ENCODE peak calls at places on chromosomes 12 and 14, in ten cellular contexts. One of them, this sample, is unnamed.
A peak's percentile ranks its signal among the peaks of the same experiment; 100 is the strongest.

GRCh38 chr12:50246873-50247612 is 36.3 kb downstream of the LIMA1 start:
- DNase-seq in cardiac fibroblast: peak; percentile 97
- DNase-seq in fibroblast of mammary gland: peak; percentile 100
- DNase-seq in uterus: peak; percentile 88
- DNase-seq in AG04450: peak; percentile 87
- DNase-seq in H7: no peak
- DNase-seq in left lung: peak; percentile 74
- DNase-seq in foreskin fibroblast: peak; percentile 99
- DNase-seq in lung: peak; percentile 67
- DNase-seq in AG04449: peak; percentile 94
- DNase-seq in this sample: peak; percentile 78

GRCh38 chr14:95410838-95411237 is 91.1 kb upstream of the CLMN start:
- DNase-seq in AG04449: no peak
- DNase-seq in cardiac fibroblast: no peak
- DNase-seq in fibroblast of mammary gland: no peak
- DNase-seq in uterus: no peak
- DNase-seq in lung: no peak
- DNase-seq in H7: no peak
- DNase-seq in foreskin fibroblast: no peak
- DNase-seq in AG04450: no peak
- DNase-seq in left lung: no peak
- DNase-seq in this sample: no peak

GRCh38 chr14:50399251-50400032 is 2.8 kb upstream of the CDKL1 start:
- DNase-seq in AG04449: no peak
- DNase-seq in left lung: no peak
- DNase-seq in uterus: peak; percentile 38
- DNase-seq in fibroblast of mammary gland: peak; percentile 52
- DNase-seq in foreskin fibroblast: no peak
- DNase-seq in cardiac fibroblast: peak; percentile 31
- DNase-seq in lung: no peak
- DNase-seq in AG04450: peak; percentile 10
- DNase-seq in H7: no peak
- DNase-seq in this sample: no peak

GRCh38 chr14:24982472-24983155 is 67.3 kb downstream of the STXBP6 start:
- DNase-seq in AG04450: peak; percentile 69
- DNase-seq in lung: no peak
- DNase-seq in fibroblast of mammary gland: peak; percentile 78
- DNase-seq in left lung: no peak
- DNase-seq in foreskin fibroblast: peak; percentile 64
- DNase-seq in AG04449: no peak
- DNase-seq in H7: no peak
- DNase-seq in cardiac fibroblast: peak; percentile 57
- DNase-seq in uterus: no peak
- DNase-seq in this sample: no peak

GRCh38 chr14:26017270-26017669 is 580.6 kb downstream of the NOVA1 start:
- DNase-seq in lung: no peak
- DNase-seq in uterus: no peak
- DNase-seq in fibroblast of mammary gland: no peak
- DNase-seq in cardiac fibroblast: no peak
- DNase-seq in AG04449: no peak
- DNase-seq in H7: no peak
- DNase-seq in AG04450: no peak
- DNase-seq in foreskin fibroblast: no peak
- DNase-seq in left lung: no peak
- DNase-seq in this sample: no peak

GRCh38 chr12:109777544-109777943 is 55.7 kb downstream of the TRPV4 start:
- DNase-seq in fibroblast of mammary gland: peak; percentile 26
- DNase-seq in AG04449: no peak
- DNase-seq in left lung: no peak
- DNase-seq in lung: no peak
- DNase-seq in cardiac fibroblast: peak; percentile 38
- DNase-seq in foreskin fibroblast: peak; percentile 12
- DNase-seq in uterus: no peak
- DNase-seq in H7: peak; percentile 89
- DNase-seq in AG04450: no peak
- DNase-seq in this sample: no peak

GRCh38 chr14:62126885-62127478 is 364.8 kb downstream of the SNAPC1 start:
- DNase-seq in foreskin fibroblast: peak; percentile 12
- DNase-seq in H7: peak; percentile 20
- DNase-seq in cardiac fibroblast: peak; percentile 78
- DNase-seq in AG04449: peak; percentile 49
- DNase-seq in left lung: no peak
- DNase-seq in AG04450: peak; percentile 32
- DNase-seq in fibroblast of mammary gland: peak; percentile 63
- DNase-seq in lung: no peak
- DNase-seq in uterus: no peak
- DNase-seq in this sample: peak; percentile 55

GRCh38 chr14:53412819-53413664 is 259.9 kb upstream of the DDHD1 start:
- DNase-seq in H7: peak; percentile 22
- DNase-seq in AG04450: no peak
- DNase-seq in cardiac fibroblast: peak; percentile 32
- DNase-seq in uterus: no peak
- DNase-seq in AG04449: no peak
- DNase-seq in fibroblast of mammary gland: peak; percentile 33
- DNase-seq in lung: no peak
- DNase-seq in left lung: no peak
- DNase-seq in foreskin fibroblast: no peak
- DNase-seq in this sample: no peak

GRCh38 chr12:110906088-110906487 is 14.3 kb downstream of the MYL2 start:
- DNase-seq in AG04450: no peak
- DNase-seq in uterus: no peak
- DNase-seq in cardiac fibroblast: no peak
- DNase-seq in AG04449: no peak
- DNase-seq in H7: no peak
- DNase-seq in lung: no peak
- DNase-seq in left lung: no peak
- DNase-seq in foreskin fibroblast: no peak
- DNase-seq in fibroblast of mammary gland: no peak
- DNase-seq in this sample: no peak

GRCh38 chr12:2834581-2835491 is at the start of gene NRIP2:
- DNase-seq in cardiac fibroblast: peak; percentile 29
- DNase-seq in AG04449: no peak
- DNase-seq in H7: peak; percentile 86
- DNase-seq in lung: no peak
- DNase-seq in left lung: no peak
- DNase-seq in AG04450: no peak
- DNase-seq in foreskin fibroblast: peak; percentile 21
- DNase-seq in uterus: peak; percentile 66
- DNase-seq in fibroblast of mammary gland: peak; percentile 49
- DNase-seq in this sample: no peak

GRCh38 chr12:2833810-2834209 is 1.0 kb downstream of the NRIP2 start:
- DNase-seq in uterus: peak; percentile 42
- DNase-seq in left lung: no peak
- DNase-seq in AG04449: no peak
- DNase-seq in AG04450: no peak
- DNase-seq in H7: peak; percentile 63
- DNase-seq in cardiac fibroblast: no peak
- DNase-seq in lung: no peak
- DNase-seq in foreskin fibroblast: no peak
- DNase-seq in fibroblast of mammary gland: no peak
- DNase-seq in this sample: no peak

GRCh38 chr12:2832550-2833127 is 2.2 kb downstream of the NRIP2 start:
- DNase-seq in AG04450: no peak
- DNase-seq in cardiac fibroblast: no peak
- DNase-seq in left lung: no peak
- DNase-seq in H7: no peak
- DNase-seq in fibroblast of mammary gland: no peak
- DNase-seq in uterus: no peak
- DNase-seq in lung: no peak
- DNase-seq in foreskin fibroblast: no peak
- DNase-seq in AG04449: no peak
- DNase-seq in this sample: no peak

GRCh38 chr12:2836004-2836403 is 1.2 kb upstream of the NRIP2 start:
- DNase-seq in cardiac fibroblast: no peak
- DNase-seq in left lung: no peak
- DNase-seq in fibroblast of mammary gland: no peak
- DNase-seq in lung: no peak
- DNase-seq in foreskin fibroblast: no peak
- DNase-seq in H7: no peak
- DNase-seq in AG04450: no peak
- DNase-seq in AG04449: no peak
- DNase-seq in uterus: no peak
- DNase-seq in this sample: no peak

DNA sequence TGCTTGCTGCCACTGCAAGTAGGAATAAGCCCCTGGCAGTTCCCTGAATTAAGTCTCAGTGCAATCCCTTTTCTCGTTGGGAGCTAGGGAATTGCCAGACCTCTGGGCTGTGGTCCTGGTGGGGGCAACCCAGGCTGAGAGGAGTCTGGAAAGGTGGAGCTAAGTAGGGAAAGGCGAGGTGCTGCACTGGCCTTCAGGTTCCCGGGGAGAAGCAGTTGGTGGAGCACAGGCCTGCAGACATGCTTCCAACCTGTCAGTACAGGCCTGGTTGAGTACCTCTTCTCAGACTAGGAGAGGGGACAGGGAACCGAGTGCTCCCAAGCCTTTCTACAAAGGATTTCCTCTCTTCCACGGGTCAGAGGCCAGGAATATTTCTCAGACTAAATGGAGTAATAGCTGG is 1.5 kb downstream of the NRIP2 start:
- DNase-seq in foreskin fibroblast: no peak
- DNase-seq in lung: no peak
- DNase-seq in left lung: no peak
- DNase-seq in cardiac fibroblast: no peak
- DNase-seq in AG04450: no peak
- DNase-seq in H7: no peak
- DNase-seq in AG04449: no peak
- DNase-seq in fibroblast of mammary gland: no peak
- DNase-seq in uterus: no peak
- DNase-seq in this sample: no peak
- H3K4me3 ChIP-seq in foreskin fibroblast: no peak overlapping the region
- H3K4me3 ChIP-seq in lung: no peak overlapping the region
- H3K4me3 ChIP-seq in left lung: no peak overlapping the region
- H3K4me3 ChIP-seq in cardiac fibroblast: no peak overlapping the region
- H3K4me3 ChIP-seq in AG04450: no peak overlapping the region
- H3K4me3 ChIP-seq in H7: no peak overlapping the region
- H3K4me3 ChIP-seq in AG04449: no peak overlapping the region
- H3K4me3 ChIP-seq in fibroblast of mammary gland: no peak overlapping the region
- H3K4me3 ChIP-seq in uterus: no peak overlapping the region
- H3K4me3 ChIP-seq in this sample: no peak overlapping the region

DNA sequence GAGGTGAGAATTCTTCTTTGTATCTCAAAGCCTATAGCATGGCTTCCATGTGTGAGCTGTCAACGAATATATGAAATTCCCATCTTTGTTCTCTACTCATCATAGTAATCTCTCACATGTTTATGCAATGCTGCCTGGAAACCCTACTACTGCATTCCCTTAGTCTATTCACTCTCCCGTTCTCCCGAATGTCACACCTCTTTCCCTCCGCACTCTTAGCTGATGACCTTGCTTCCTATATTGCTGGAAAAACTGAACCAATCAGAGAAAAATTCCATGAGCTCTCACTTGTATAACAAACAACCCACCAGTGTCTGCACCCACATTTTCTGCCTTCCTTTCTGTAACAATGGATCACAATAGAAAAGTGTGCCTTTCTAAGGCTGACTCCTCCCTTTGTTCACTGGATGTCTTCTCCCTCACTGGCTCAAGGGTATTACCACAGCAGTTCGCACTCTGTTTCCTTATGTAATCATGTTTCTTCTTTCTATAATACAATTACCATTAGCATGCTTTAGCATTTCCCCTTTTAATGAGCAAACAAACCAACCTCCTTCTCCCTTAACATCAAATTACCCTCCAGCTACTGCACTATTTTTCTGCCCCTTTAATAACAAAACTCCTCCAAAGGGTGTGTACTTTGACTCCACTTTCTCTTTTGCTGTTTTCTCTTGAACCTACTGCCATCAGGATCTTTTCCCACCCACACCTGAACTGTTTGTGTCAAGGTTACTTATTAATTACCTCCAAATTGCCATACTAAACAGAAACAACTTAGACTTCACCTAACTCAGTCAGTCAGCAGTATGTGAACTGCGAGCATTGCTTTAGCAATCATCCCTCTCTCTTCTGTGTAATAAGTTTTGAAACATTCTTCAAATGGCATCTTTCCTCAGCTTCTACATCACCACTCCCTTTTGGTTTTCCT is 63.9 kb upstream of the CCDC196 start:
- DNase-seq in AG04449: no peak
- DNase-seq in left lung: no peak
- DNase-seq in lung: no peak
- DNase-seq in cardiac fibroblast: no peak
- DNase-seq in fibroblast of mammary gland: no peak
- DNase-seq in uterus: no peak
- DNase-seq in AG04450: no peak
- DNase-seq in foreskin fibroblast: no peak
- DNase-seq in H7: no peak
- DNase-seq in this sample: no peak
- H3K4me3 ChIP-seq in AG04449: no peak overlapping the region
- H3K4me3 ChIP-seq in left lung: no peak overlapping the region
- H3K4me3 ChIP-seq in lung: no peak overlapping the region
- H3K4me3 ChIP-seq in cardiac fibroblast: no peak overlapping the region
- H3K4me3 ChIP-seq in fibroblast of mammary gland: no peak overlapping the region
- H3K4me3 ChIP-seq in uterus: no peak overlapping the region
- H3K4me3 ChIP-seq in AG04450: no peak overlapping the region
- H3K4me3 ChIP-seq in foreskin fibroblast: no peak overlapping the region
- H3K4me3 ChIP-seq in H7: no peak overlapping the region
- H3K4me3 ChIP-seq in this sample: no peak overlapping the region

GRCh38 chr12:24742378-24742777 is 206.5 kb downstream of the BCAT1 start:
- DNase-seq in uterus: no peak
- DNase-seq in AG04450: no peak
- DNase-seq in AG04449: no peak
- DNase-seq in fibroblast of mammary gland: no peak
- DNase-seq in H7: no peak
- DNase-seq in lung: no peak
- DNase-seq in left lung: peak; percentile 64
- DNase-seq in foreskin fibroblast: no peak
- DNase-seq in cardiac fibroblast: no peak
- DNase-seq in this sample: no peak
- H3K4me3 ChIP-seq in uterus: no peak overlapping the region
- H3K4me3 ChIP-seq in AG04450: no peak overlapping the region
- H3K4me3 ChIP-seq in AG04449: no peak overlapping the region
- H3K4me3 ChIP-seq in fibroblast of mammary gland: no peak overlapping the region
- H3K4me3 ChIP-seq in H7: no peak overlapping the region
- H3K4me3 ChIP-seq in lung: no peak overlapping the region
- H3K4me3 ChIP-seq in left lung: no peak overlapping the region
- H3K4me3 ChIP-seq in foreskin fibroblast: no peak overlapping the region
- H3K4me3 ChIP-seq in cardiac fibroblast: no peak overlapping the region
- H3K4me3 ChIP-seq in this sample: no peak overlapping the region

DNA sequence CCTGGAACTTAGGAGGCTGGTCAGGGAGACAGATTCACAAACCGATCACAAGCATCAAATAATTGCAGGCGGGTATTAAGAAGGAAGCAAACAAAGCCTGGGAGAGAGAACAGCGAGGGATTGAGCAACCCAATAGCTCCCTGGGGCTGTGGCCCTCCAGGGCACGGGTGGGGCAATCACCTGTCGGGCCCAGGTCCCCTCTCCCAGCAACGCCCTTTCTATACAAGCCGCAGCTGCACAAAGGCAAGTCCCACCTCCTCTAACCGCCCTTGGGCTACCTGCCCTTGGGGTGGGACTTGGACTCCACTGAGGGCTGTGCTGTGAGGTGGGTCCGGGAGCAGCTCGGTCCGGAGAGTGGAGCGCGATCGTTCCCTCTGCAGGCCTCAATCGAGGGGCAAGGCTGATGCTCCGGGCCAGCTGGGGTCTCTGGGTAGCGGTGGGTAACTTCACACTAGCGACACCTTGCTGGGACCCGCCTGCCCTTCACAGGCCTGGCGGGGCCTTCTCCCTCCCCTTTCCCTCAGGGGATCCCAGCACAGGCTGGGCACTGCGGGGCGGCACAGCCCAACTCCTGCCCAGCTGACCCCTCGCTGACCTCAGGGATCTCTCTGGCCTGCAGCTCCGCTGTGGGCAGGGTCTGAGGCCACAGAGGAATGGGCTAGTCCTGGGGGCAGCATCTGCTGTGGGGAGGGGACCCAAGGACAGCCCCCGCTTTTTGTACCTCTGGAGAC is 8.0 kb downstream of the PHB2 start:
- DNase-seq in cardiac fibroblast: no peak
- DNase-seq in AG04449: no peak
- DNase-seq in H7: peak; percentile 79
- DNase-seq in fibroblast of mammary gland: no peak
- DNase-seq in lung: peak; percentile 82
- DNase-seq in left lung: peak; percentile 81
- DNase-seq in AG04450: no peak
- DNase-seq in foreskin fibroblast: no peak
- DNase-seq in uterus: no peak
- DNase-seq in this sample: no peak
- H3K4me3 ChIP-seq in cardiac fibroblast: no peak overlapping the region
- H3K4me3 ChIP-seq in AG04449: no peak overlapping the region
- H3K4me3 ChIP-seq in H7: peak overlapping the region; percentile 49
- H3K4me3 ChIP-seq in fibroblast of mammary gland: no peak overlapping the region
- H3K4me3 ChIP-seq in lung: no peak overlapping the region
- H3K4me3 ChIP-seq in left lung: peak overlapping the region; percentile 33
- H3K4me3 ChIP-seq in AG04450: no peak overlapping the region
- H3K4me3 ChIP-seq in foreskin fibroblast: no peak overlapping the region
- H3K4me3 ChIP-seq in uterus: no peak overlapping the region
- H3K4me3 ChIP-seq in this sample: no peak overlapping the region

This sample was measured in astrocyte of the cerebellum.